ENCODE peak calls at places on chromosomes 5 and 9, in seven cellular contexts. One of them, this sample, is unnamed.

GRCh38 chr9:129392093-129392541 is 214.1 kb upstream of the IER5L start:
- DNase-seq in mucosa of descending colon: no peak
- DNase-seq in AG09309: no peak
- DNase-seq in adipocyte: no peak
- DNase-seq in fibroblast of mammary gland: no peak
- DNase-seq in adrenal gland: no peak
- DNase-seq in CD4-positive, CD25-positive, alpha-beta regulatory T cell: no peak
- DNase-seq in this sample: no peak

GRCh38 chr5:104947061-104947460 is 1384.5 kb upstream of the NUDT12 start:
- DNase-seq in mucosa of descending colon: no peak
- DNase-seq in AG09309: no peak
- DNase-seq in adipocyte: no peak
- DNase-seq in fibroblast of mammary gland: no peak
- DNase-seq in adrenal gland: no peak
- DNase-seq in CD4-positive, CD25-positive, alpha-beta regulatory T cell: no peak
- DNase-seq in this sample: no peak

GRCh38 chr5:108380531-108381021 is 1.3 kb downstream of the FBXL17 start:
- DNase-seq in mucosa of descending colon: peak
- DNase-seq in AG09309: no peak
- DNase-seq in adipocyte: peak
- DNase-seq in fibroblast of mammary gland: no peak
- DNase-seq in adrenal gland: peak
- DNase-seq in CD4-positive, CD25-positive, alpha-beta regulatory T cell: peak
- DNase-seq in this sample: peak

GRCh38 chr5:18397393-18397792 is 763.1 kb downstream of the TAF11L14 start:
- DNase-seq in mucosa of descending colon: peak
- DNase-seq in AG09309: no peak
- DNase-seq in adipocyte: peak
- DNase-seq in fibroblast of mammary gland: no peak
- DNase-seq in adrenal gland: no peak
- DNase-seq in CD4-positive, CD25-positive, alpha-beta regulatory T cell: no peak
- DNase-seq in this sample: no peak

GRCh38 chr9:132185164-132186009 is 23.5 kb downstream of the NTNG2 start:
- DNase-seq in mucosa of descending colon: no peak
- DNase-seq in AG09309: no peak
- DNase-seq in adipocyte: no peak
- DNase-seq in fibroblast of mammary gland: no peak
- DNase-seq in adrenal gland: no peak
- DNase-seq in CD4-positive, CD25-positive, alpha-beta regulatory T cell: no peak
- DNase-seq in this sample: no peak

GRCh38 chr5:84272776-84273516 is 111.7 kb downstream of the EDIL3 start:
- DNase-seq in mucosa of descending colon: no peak
- DNase-seq in AG09309: no peak
- DNase-seq in adipocyte: peak
- DNase-seq in fibroblast of mammary gland: no peak
- DNase-seq in adrenal gland: no peak
- DNase-seq in CD4-positive, CD25-positive, alpha-beta regulatory T cell: no peak
- DNase-seq in this sample: no peak

GRCh38 chr5:42059291-42059690 is 134.2 kb downstream of the FBXO4 start:
- DNase-seq in mucosa of descending colon: no peak
- DNase-seq in AG09309: no peak
- DNase-seq in adipocyte: no peak
- DNase-seq in fibroblast of mammary gland: peak
- DNase-seq in adrenal gland: no peak
- DNase-seq in CD4-positive, CD25-positive, alpha-beta regulatory T cell: no peak
- DNase-seq in this sample: no peak

GRCh38 chr5:146137967-146138403 is 32.6 kb upstream of the PLAC8L1 start:
- DNase-seq in mucosa of descending colon: peak
- DNase-seq in AG09309: no peak
- DNase-seq in adipocyte: peak
- DNase-seq in fibroblast of mammary gland: peak
- DNase-seq in adrenal gland: no peak
- DNase-seq in CD4-positive, CD25-positive, alpha-beta regulatory T cell: no peak
- DNase-seq in this sample: no peak

GRCh38 chr5:154646841-154647759 is 108.1 kb upstream of the LARP1 start:
- DNase-seq in mucosa of descending colon: peak
- DNase-seq in AG09309: no peak
- DNase-seq in adipocyte: peak
- DNase-seq in fibroblast of mammary gland: peak
- DNase-seq in adrenal gland: peak
- DNase-seq in CD4-positive, CD25-positive, alpha-beta regulatory T cell: no peak
- DNase-seq in this sample: no peak

GRCh38 chr9:105822814-105823213 is 128.5 kb downstream of the TMEM38B start:
- DNase-seq in mucosa of descending colon: no peak
- DNase-seq in AG09309: no peak
- DNase-seq in adipocyte: no peak
- DNase-seq in fibroblast of mammary gland: no peak
- DNase-seq in adrenal gland: no peak
- DNase-seq in CD4-positive, CD25-positive, alpha-beta regulatory T cell: no peak
- DNase-seq in this sample: no peak

GRCh38 chr5:78591972-78592700 is 56.4 kb downstream of the LHFPL2 start:
- DNase-seq in mucosa of descending colon: no peak
- DNase-seq in AG09309: no peak
- DNase-seq in adipocyte: no peak
- DNase-seq in fibroblast of mammary gland: peak
- DNase-seq in adrenal gland: no peak
- DNase-seq in CD4-positive, CD25-positive, alpha-beta regulatory T cell: no peak
- DNase-seq in this sample: peak

GRCh38 chr5:159184858-159185381 is 24.4 kb downstream of the RNF145 start:
- DNase-seq in mucosa of descending colon: no peak
- DNase-seq in AG09309: peak
- DNase-seq in adipocyte: peak
- DNase-seq in fibroblast of mammary gland: peak
- DNase-seq in adrenal gland: no peak
- DNase-seq in CD4-positive, CD25-positive, alpha-beta regulatory T cell: no peak
- DNase-seq in this sample: peak

GRCh38 chr5:113678924-113679575 is 165.6 kb downstream of the YTHDC2 start:
- DNase-seq in mucosa of descending colon: peak
- DNase-seq in AG09309: no peak
- DNase-seq in adipocyte: peak
- DNase-seq in fibroblast of mammary gland: peak
- DNase-seq in adrenal gland: peak
- DNase-seq in CD4-positive, CD25-positive, alpha-beta regulatory T cell: no peak
- DNase-seq in this sample: peak

GRCh38 chr5:73298251-73299016 is 125.4 kb downstream of the TMEM174 start:
- DNase-seq in mucosa of descending colon: no peak
- DNase-seq in AG09309: no peak
- DNase-seq in adipocyte: peak
- DNase-seq in fibroblast of mammary gland: no peak
- DNase-seq in adrenal gland: no peak
- DNase-seq in CD4-positive, CD25-positive, alpha-beta regulatory T cell: no peak
- DNase-seq in this sample: no peak
- H3K4me3 ChIP-seq in mucosa of descending colon: no peak
- H3K4me3 ChIP-seq in AG09309: peak
- H3K4me3 ChIP-seq in adipocyte: no peak
- H3K4me3 ChIP-seq in fibroblast of mammary gland: no peak
- H3K4me3 ChIP-seq in adrenal gland: no peak
- H3K4me3 ChIP-seq in CD4-positive, CD25-positive, alpha-beta regulatory T cell: no peak
- H3K4me3 ChIP-seq in this sample: no peak

GRCh38 chr9:99296375-99296951 is 74.4 kb downstream of the SEC61B start:
- DNase-seq in mucosa of descending colon: peak
- DNase-seq in AG09309: no peak
- DNase-seq in adipocyte: no peak
- DNase-seq in fibroblast of mammary gland: peak
- DNase-seq in adrenal gland: no peak
- DNase-seq in CD4-positive, CD25-positive, alpha-beta regulatory T cell: no peak
- DNase-seq in this sample: peak
- H3K4me3 ChIP-seq in mucosa of descending colon: no peak
- H3K4me3 ChIP-seq in AG09309: no peak
- H3K4me3 ChIP-seq in adipocyte: no peak
- H3K4me3 ChIP-seq in fibroblast of mammary gland: no peak
- H3K4me3 ChIP-seq in adrenal gland: no peak
- H3K4me3 ChIP-seq in CD4-positive, CD25-positive, alpha-beta regulatory T cell: peak
- H3K4me3 ChIP-seq in this sample: peak

GRCh38 chr5:139651863-139652787 is 4.0 kb downstream of the CXXC5 start:
- DNase-seq in mucosa of descending colon: peak
- DNase-seq in AG09309: no peak
- DNase-seq in adipocyte: peak
- DNase-seq in fibroblast of mammary gland: peak
- DNase-seq in adrenal gland: peak
- DNase-seq in CD4-positive, CD25-positive, alpha-beta regulatory T cell: peak
- DNase-seq in this sample: peak
- H3K4me3 ChIP-seq in mucosa of descending colon: no peak
- H3K4me3 ChIP-seq in AG09309: peak
- H3K4me3 ChIP-seq in adipocyte: peak
- H3K4me3 ChIP-seq in fibroblast of mammary gland: peak
- H3K4me3 ChIP-seq in adrenal gland: no peak
- H3K4me3 ChIP-seq in CD4-positive, CD25-positive, alpha-beta regulatory T cell: no peak
- H3K4me3 ChIP-seq in this sample: peak

DNA sequence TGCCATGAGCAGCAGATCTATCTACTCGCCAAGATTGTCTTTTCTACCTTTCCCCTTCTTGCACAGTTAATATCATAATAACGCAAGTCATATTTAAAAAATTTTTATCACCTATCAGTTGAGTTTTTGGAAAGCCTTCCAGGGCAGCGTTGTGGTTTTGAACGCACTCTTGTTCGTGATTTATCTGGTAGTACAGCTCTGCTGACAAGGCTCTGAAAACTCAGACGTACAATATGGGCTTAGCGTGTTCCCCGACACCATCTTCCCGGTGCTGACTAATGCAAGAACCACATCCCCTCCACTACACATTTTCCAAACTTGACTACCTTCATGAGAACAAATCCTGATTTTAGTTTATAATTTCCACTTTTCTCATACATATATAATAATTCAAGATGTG is 1.6 kb upstream of the NFIL3 start:
- DNase-seq in mucosa of descending colon: no peak
- DNase-seq in AG09309: no peak
- DNase-seq in adipocyte: no peak
- DNase-seq in fibroblast of mammary gland: peak
- DNase-seq in adrenal gland: no peak
- DNase-seq in CD4-positive, CD25-positive, alpha-beta regulatory T cell: no peak
- DNase-seq in this sample: no peak
- H3K4me3 ChIP-seq in mucosa of descending colon: no peak
- H3K4me3 ChIP-seq in AG09309: peak
- H3K4me3 ChIP-seq in adipocyte: peak
- H3K4me3 ChIP-seq in fibroblast of mammary gland: peak
- H3K4me3 ChIP-seq in adrenal gland: peak
- H3K4me3 ChIP-seq in CD4-positive, CD25-positive, alpha-beta regulatory T cell: peak
- H3K4me3 ChIP-seq in this sample: no peak

GRCh38 chr9:95511232-95511951 is 5.4 kb downstream of the PTCH1 start:
- DNase-seq in mucosa of descending colon: peak
- DNase-seq in AG09309: no peak
- DNase-seq in adipocyte: peak
- DNase-seq in fibroblast of mammary gland: peak
- DNase-seq in adrenal gland: peak
- DNase-seq in CD4-positive, CD25-positive, alpha-beta regulatory T cell: no peak
- DNase-seq in this sample: peak

GRCh38 chr9:95511952-95512750 is 4.6 kb downstream of the PTCH1 start:
- DNase-seq in mucosa of descending colon: peak
- DNase-seq in AG09309: no peak
- DNase-seq in adipocyte: peak
- DNase-seq in fibroblast of mammary gland: no peak
- DNase-seq in adrenal gland: no peak
- DNase-seq in CD4-positive, CD25-positive, alpha-beta regulatory T cell: no peak
- DNase-seq in this sample: no peak

GRCh38 chr9:95513722-95514121 is 3.0 kb downstream of the PTCH1 start:
- DNase-seq in mucosa of descending colon: no peak
- DNase-seq in AG09309: no peak
- DNase-seq in adipocyte: no peak
- DNase-seq in fibroblast of mammary gland: no peak
- DNase-seq in adrenal gland: no peak
- DNase-seq in CD4-positive, CD25-positive, alpha-beta regulatory T cell: no peak
- DNase-seq in this sample: no peak

GRCh38 chr9:95514402-95514801 is 2.4 kb downstream of the PTCH1 start:
- DNase-seq in mucosa of descending colon: no peak
- DNase-seq in AG09309: no peak
- DNase-seq in adipocyte: no peak
- DNase-seq in fibroblast of mammary gland: no peak
- DNase-seq in adrenal gland: no peak
- DNase-seq in CD4-positive, CD25-positive, alpha-beta regulatory T cell: no peak
- DNase-seq in this sample: no peak

DNA sequence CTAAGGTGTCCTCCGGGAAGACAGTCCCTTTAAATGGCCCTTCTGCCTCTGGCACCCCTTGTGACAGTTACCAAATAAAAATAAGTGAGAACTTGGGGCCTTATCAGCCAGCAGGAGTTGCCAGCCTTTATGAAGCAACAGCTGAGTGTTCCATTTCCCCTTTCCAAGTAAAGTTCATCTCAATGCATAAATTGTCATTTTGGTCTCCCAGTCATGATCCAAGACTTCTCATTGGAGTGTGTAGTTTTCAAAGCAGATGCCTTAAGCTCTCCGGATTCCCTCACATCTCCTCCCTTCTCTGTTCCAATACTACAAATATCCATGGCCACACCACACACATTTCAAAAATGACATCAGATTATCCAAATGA is 4.0 kb downstream of the PTCH1 start:
- DNase-seq in mucosa of descending colon: no peak
- DNase-seq in AG09309: no peak
- DNase-seq in adipocyte: no peak
- DNase-seq in fibroblast of mammary gland: no peak
- DNase-seq in adrenal gland: no peak
- DNase-seq in CD4-positive, CD25-positive, alpha-beta regulatory T cell: no peak
- DNase-seq in this sample: no peak
- H3K4me3 ChIP-seq in mucosa of descending colon: no peak
- H3K4me3 ChIP-seq in AG09309: no peak
- H3K4me3 ChIP-seq in adipocyte: no peak
- H3K4me3 ChIP-seq in fibroblast of mammary gland: peak
- H3K4me3 ChIP-seq in adrenal gland: no peak
- H3K4me3 ChIP-seq in CD4-positive, CD25-positive, alpha-beta regulatory T cell: no peak
- H3K4me3 ChIP-seq in this sample: no peak

DNA sequence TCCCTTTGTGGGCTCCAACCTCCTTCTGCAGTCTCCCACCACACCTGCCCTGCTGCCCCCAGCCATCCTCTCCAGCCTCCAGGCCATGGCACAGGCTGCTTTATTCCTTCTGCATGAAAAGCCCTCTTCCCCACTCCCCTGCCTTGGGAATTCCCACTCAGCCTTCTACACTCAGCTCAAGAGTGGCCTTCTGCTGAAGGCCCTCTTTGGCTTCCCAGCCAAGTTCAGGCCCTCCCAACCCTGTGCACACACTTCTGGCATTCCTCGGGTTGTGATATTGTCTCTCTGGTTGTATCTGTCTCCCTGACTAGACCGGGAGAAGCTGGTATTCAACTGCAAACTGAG is 5.7 kb downstream of the SHB start:
- DNase-seq in mucosa of descending colon: no peak
- DNase-seq in AG09309: no peak
- DNase-seq in adipocyte: no peak
- DNase-seq in fibroblast of mammary gland: no peak
- DNase-seq in adrenal gland: no peak
- DNase-seq in CD4-positive, CD25-positive, alpha-beta regulatory T cell: no peak
- DNase-seq in this sample: no peak
- H3K4me3 ChIP-seq in mucosa of descending colon: no peak
- H3K4me3 ChIP-seq in AG09309: no peak
- H3K4me3 ChIP-seq in adipocyte: no peak
- H3K4me3 ChIP-seq in fibroblast of mammary gland: no peak
- H3K4me3 ChIP-seq in adrenal gland: no peak
- H3K4me3 ChIP-seq in CD4-positive, CD25-positive, alpha-beta regulatory T cell: no peak
- H3K4me3 ChIP-seq in this sample: no peak

GRCh38 chr5:92805446-92805845 is 775.6 kb downstream of the NR2F1-AS1 start:
- DNase-seq in mucosa of descending colon: no peak
- DNase-seq in AG09309: no peak
- DNase-seq in adipocyte: no peak
- DNase-seq in fibroblast of mammary gland: no peak
- DNase-seq in adrenal gland: no peak
- DNase-seq in CD4-positive, CD25-positive, alpha-beta regulatory T cell: no peak
- DNase-seq in this sample: no peak

GRCh38 chr5:92800360-92800759 is 780.7 kb downstream of the NR2F1-AS1 start:
- DNase-seq in mucosa of descending colon: no peak
- DNase-seq in AG09309: no peak
- DNase-seq in adipocyte: peak
- DNase-seq in fibroblast of mammary gland: peak
- DNase-seq in adrenal gland: no peak
- DNase-seq in CD4-positive, CD25-positive, alpha-beta regulatory T cell: no peak
- DNase-seq in this sample: no peak

GRCh38 chr5:92801921-92802320 is 779.1 kb downstream of the NR2F1-AS1 start:
- DNase-seq in mucosa of descending colon: no peak
- DNase-seq in AG09309: no peak
- DNase-seq in adipocyte: peak
- DNase-seq in fibroblast of mammary gland: peak
- DNase-seq in adrenal gland: peak
- DNase-seq in CD4-positive, CD25-positive, alpha-beta regulatory T cell: no peak
- DNase-seq in this sample: no peak
- H3K4me3 ChIP-seq in mucosa of descending colon: no peak
- H3K4me3 ChIP-seq in AG09309: no peak
- H3K4me3 ChIP-seq in adipocyte: peak
- H3K4me3 ChIP-seq in fibroblast of mammary gland: no peak
- H3K4me3 ChIP-seq in adrenal gland: no peak
- H3K4me3 ChIP-seq in CD4-positive, CD25-positive, alpha-beta regulatory T cell: no peak
- H3K4me3 ChIP-seq in this sample: no peak